ENCODE peak calls at places on chromosomes 2 and 18, in ten cellular contexts. C, Q, Z, I, H, S, W, Y, O and A are unnamed samples.
A peak's percentile ranks its signal among the peaks of the same experiment; 100 is the strongest.

GRCh38 chr2:176493221-176493825 is 224.1 kb downstream of the MTX2 start:
- DNase-seq in C (no peak), Q (no peak), Z (no peak), I (no peak), H (no peak), S (no peak), W (no peak), Y (no peak), O (peak; percentile 24), A (no peak)

GRCh38 chr18:45926691-45927090 is 40.4 kb downstream of the EPG5 start:
- DNase-seq in C (no peak), Q (no peak), Z (no peak), I (no peak), H (no peak), S (no peak), W (no peak), Y (no peak), O (no peak), A (no peak)

GRCh38 chr2:146890491-146890890 is 954.3 kb upstream of the ACVR2A start:
- DNase-seq in C (no peak), Q (no peak), Z (no peak), I (no peak), H (no peak), S (no peak), W (no peak), Y (no peak), O (no peak), A (no peak)

GRCh38 chr18:54926593-54927297 is 32.5 kb downstream of the CCDC68 start:
- DNase-seq in C (no peak), Q (no peak), Z (no peak), I (no peak), H (peak; percentile 22), S (no peak), W (peak; percentile 18), Y (no peak), O (no peak), A (peak; percentile 36)

GRCh38 chr2:37472959-37473358 is 128.5 kb downstream of the QPCT start:
- DNase-seq in C (no peak), Q (no peak), Z (no peak), I (no peak), H (peak; percentile 92), S (no peak), W (no peak), Y (no peak), O (no peak), A (peak; percentile 79)

GRCh38 chr2:215384710-215385109 is 51.2 kb downstream of the FN1 start:
- DNase-seq in C (no peak), Q (no peak), Z (no peak), I (no peak), H (no peak), S (no peak), W (no peak), Y (no peak), O (no peak), A (no peak)

GRCh38 chr2:1625281-1626001 is 118.9 kb downstream of the PXDN start:
- DNase-seq in C (no peak), Q (peak; percentile 31), Z (no peak), I (no peak), H (peak; percentile 98), S (peak; percentile 37), W (no peak), Y (peak; percentile 87), O (peak; percentile 69), A (peak; percentile 99)

GRCh38 chr2:19473415-19473814 is 115.0 kb upstream of the OSR1 start:
- DNase-seq in C (no peak), Q (no peak), Z (no peak), I (no peak), H (no peak), S (no peak), W (no peak), Y (no peak), O (no peak), A (no peak)

GRCh38 chr2:106638043-106638442 is 150.9 kb downstream of the CD8B2 start:
- DNase-seq in C (no peak), Q (no peak), Z (peak; percentile 5), I (no peak), H (peak; percentile 53), S (no peak), W (no peak), Y (no peak), O (no peak), A (no peak)

GRCh38 chr18:55489742-55490055 is 98.3 kb downstream of the TCF4 start:
- DNase-seq in C (no peak), Q (no peak), Z (peak; percentile 30), I (no peak), H (no peak), S (no peak), W (no peak), Y (no peak), O (no peak), A (no peak)

GRCh38 chr2:27078267-27079194 is at the start of gene EMILIN1:
- DNase-seq in C (peak; percentile 92), Q (peak; percentile 85), Z (no peak), I (peak; percentile 96), H (no peak), S (peak; percentile 92), W (peak; percentile 89), Y (peak; percentile 81), O (peak; percentile 96), A (no peak)

GRCh38 chr2:209960676-209961630 is 41.5 kb upstream of the RPE start:
- DNase-seq in C (no peak), Q (peak; percentile 27), Z (peak; percentile 44), I (no peak), H (peak; percentile 68), S (no peak), W (no peak), Y (no peak), O (no peak), A (peak; percentile 73)

GRCh38 chr18:55586841-55587240 is 1.2 kb downstream of the TCF4 start:
- DNase-seq in C (no peak), Q (no peak), Z (peak; percentile 13), I (no peak), H (no peak), S (no peak), W (no peak), Y (no peak), O (no peak), A (no peak)

GRCh38 chr2:218959141-218959731 is at the start of gene CDK5R2:
- DNase-seq in C (no peak), Q (peak; percentile 48), Z (peak; percentile 100), I (no peak), H (peak; percentile 92), S (peak; percentile 41), W (peak; percentile 33), Y (peak; percentile 85), O (peak; percentile 56), A (peak; percentile 82)

GRCh38 chr2:74584088-74584645 is 29.6 kb downstream of the DOK1 start:
- DNase-seq in C (no peak), Q (no peak), Z (peak; percentile 42), I (no peak), H (no peak), S (no peak), W (no peak), Y (no peak), O (no peak), A (no peak)

GRCh38 chr2:74588664-74589063 is 34.1 kb downstream of the DOK1 start:
- DNase-seq in C (no peak), Q (no peak), Z (no peak), I (no peak), H (no peak), S (no peak), W (no peak), Y (no peak), O (no peak), A (no peak)

GRCh38 chr2:74587664-74588277 is 33.3 kb downstream of the DOK1 start:
- DNase-seq in C (peak; percentile 66), Q (peak; percentile 78), Z (peak; percentile 72), I (no peak), H (peak; percentile 83), S (no peak), W (no peak), Y (no peak), O (peak; percentile 66), A (peak; percentile 78)

GRCh38 chr2:74583504-74583903 is 29.0 kb downstream of the DOK1 start:
- DNase-seq in C (no peak), Q (no peak), Z (no peak), I (no peak), H (peak; percentile 55), S (no peak), W (no peak), Y (no peak), O (no peak), A (peak; percentile 44)

GRCh38 chr2:74585406-74586182 is 31.1 kb downstream of the DOK1 start:
- DNase-seq in C (no peak), Q (peak; percentile 33), Z (peak; percentile 35), I (no peak), H (no peak), S (no peak), W (no peak), Y (peak; percentile 72), O (no peak), A (no peak)
- TF ChIP-seq CTCF in C (no peak), Q (no peak), Z (peak; percentile 30), I (no peak), H (no peak), S (peak; percentile 14), W (no peak), Y (no peak), O (no peak), A (no peak)

DNA sequence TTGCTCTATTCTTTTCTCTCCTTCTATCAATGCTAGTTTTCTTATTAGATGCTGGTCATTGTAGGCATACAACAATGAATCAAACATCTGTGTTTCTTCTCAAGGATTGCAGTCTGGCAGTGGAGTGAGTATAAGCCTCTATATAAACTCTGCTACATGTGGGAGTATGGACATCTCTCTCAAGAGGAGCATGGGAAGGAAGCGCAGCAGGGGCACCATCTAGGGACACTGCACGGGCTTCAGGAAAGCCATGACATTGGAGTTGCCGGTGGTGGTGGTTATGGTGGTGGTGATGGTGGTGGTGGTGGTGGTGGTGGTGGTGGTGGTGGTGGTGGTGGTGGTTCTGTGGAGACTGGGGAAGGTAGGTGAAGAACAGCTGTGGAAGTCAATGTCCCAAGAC is 462.6 kb downstream of the RNF144A start:
- DNase-seq in C (no peak), Q (no peak), Z (peak; percentile 17), I (no peak), H (no peak), S (no peak), W (no peak), Y (no peak), O (no peak), A (peak; percentile 27)
- TF ChIP-seq CTCF in C (no peak), Q (no peak), Z (peak; percentile 21), I (no peak), H (no peak), S (no peak), W (no peak), Y (no peak), O (no peak), A (no peak)

GRCh38 chr2:38546064-38546463 is 56.7 kb downstream of the HNRNPLL start:
- DNase-seq in C (no peak), Q (no peak), Z (no peak), I (no peak), H (no peak), S (no peak), W (no peak), Y (no peak), O (no peak), A (no peak)
- TF ChIP-seq CTCF in C (no peak), Q (no peak), Z (no peak), I (no peak), H (no peak), S (no peak), W (no peak), Y (no peak), O (no peak), A (no peak)

GRCh38 chr2:225337183-225337582 is 62.3 kb upstream of the NYAP2 start:
- DNase-seq in C (no peak), Q (no peak), Z (no peak), I (no peak), H (peak; percentile 44), S (peak; percentile 45), W (peak; percentile 32), Y (no peak), O (no peak), A (peak; percentile 17)

GRCh38 chr2:225334524-225334923 is 65.0 kb upstream of the NYAP2 start:
- DNase-seq in C (no peak), Q (no peak), Z (no peak), I (no peak), H (no peak), S (no peak), W (no peak), Y (no peak), O (no peak), A (peak; percentile 53)
- TF ChIP-seq CTCF in C (no peak), Q (no peak), Z (no peak), I (no peak), H (no peak), S (no peak), W (no peak), Y (no peak), O (no peak), A (no peak)